ENCODE peak calls at places on chromosomes 5 and 9, in eight cellular contexts. X is NCI-H1436 treated with DMSO at 0.1 percent for 48 hours; A is H54; P is RWPE1; O is activated CD4-positive, alpha-beta T cell treated with anti-CD3 and anti-CD28 coated beads, Interleukin-2, amount 50 U/mL, for 24 hours; Y is upper lobe of right lung; N is NCI-H1930; D is gastrocnemius medialis. H is an unnamed sample.

GRCh38 chr5:169728-170094 is 21.6 kb upstream of the LRRC14B start:
- DNase-seq in O (no peak), X (no peak), Y (no peak), A (no peak), D (no peak), N (no peak), P (no peak), H (no peak)

GRCh38 chr9:108310202-108310601 is 545.6 kb downstream of the ACTL7B start:
- DNase-seq in O (no peak), A (no peak), N (no peak), Y (no peak), X (no peak), P (no peak), D (no peak), H (no peak)

GRCh38 chr5:94072116-94072515 is 330.7 kb upstream of the POU5F2 start:
- DNase-seq in O (no peak), X (no peak), Y (no peak), A (no peak), D (no peak), N (no peak), P (no peak), H (no peak)

GRCh38 chr9:3751125-3751758 is 225.4 kb upstream of the RFX3 start:
- DNase-seq in P (no peak), X (no peak), N (no peak), O (no peak), Y (no peak), D (no peak), A (no peak), H (peak)

GRCh38 chr5:26482817-26483375 is 555.5 kb downstream of the CDH9 start:
- DNase-seq in A (peak), X (no peak), O (no peak), P (peak), N (peak), D (no peak), Y (no peak), H (no peak)

GRCh38 chr9:134410835-134411217 is 84.6 kb downstream of the RXRA start:
- DNase-seq in D (no peak), A (no peak), Y (no peak), O (no peak), X (no peak), P (no peak), N (no peak), H (no peak)

GRCh38 chr5:137283801-137284200 is 215.3 kb downstream of the SPOCK1 start:
- DNase-seq in N (no peak), X (no peak), D (no peak), A (no peak), Y (no peak), O (no peak), P (no peak), H (no peak)

GRCh38 chr5:143148461-143149170 is 254.9 kb downstream of the NR3C1 start:
- DNase-seq in A (no peak), P (peak), Y (no peak), X (no peak), N (no peak), D (peak), O (no peak), H (peak)

GRCh38 chr5:72324186-72324825 is 4.1 kb downstream of the PTCD2 start:
- DNase-seq in D (no peak), A (peak), X (no peak), O (no peak), P (peak), Y (no peak), N (no peak), H (no peak)

GRCh38 chr5:74409166-74409706 is 231.3 kb downstream of the ENC1 start:
- DNase-seq in X (no peak), N (no peak), A (no peak), P (no peak), Y (no peak), O (no peak), D (peak), H (no peak)

GRCh38 chr5:131747180-131748105 is 49.4 kb downstream of the FNIP1 start:
- DNase-seq in O (no peak), N (no peak), P (no peak), A (no peak), D (no peak), Y (no peak), X (no peak), H (no peak)

GRCh38 chr5:43609752-43610151 is 6.8 kb downstream of the NNT start:
- DNase-seq in X (no peak), D (no peak), N (no peak), O (no peak), Y (no peak), A (no peak), P (no peak), H (no peak)

GRCh38 chr5:141369994-141370848 is at the start of gene PCDHGB3:
- DNase-seq in N (no peak), P (no peak), A (peak), Y (no peak), X (no peak), O (no peak), D (no peak), H (peak)

GRCh38 chr5:54758038-54758437 is 227.4 kb downstream of the ESM1 start:
- DNase-seq in X (no peak), P (no peak), Y (no peak), O (no peak), A (no peak), N (no peak), D (no peak), H (peak)

GRCh38 chr5:77003246-77003645 is 27.0 kb upstream of the AGGF1 start:
- DNase-seq in D (no peak), X (no peak), A (no peak), O (no peak), N (no peak), Y (no peak), P (no peak), H (no peak)

GRCh38 chr9:136696502-136696901 is 9.2 kb upstream of the AGPAT2 start:
- DNase-seq in O (no peak), Y (peak), X (no peak), N (no peak), D (no peak), P (no peak), A (no peak), H (no peak)

GRCh38 chr5:39476466-39477215 is 51.9 kb upstream of the DAB2 start:
- DNase-seq in D (no peak), O (no peak), N (no peak), A (no peak), Y (no peak), X (no peak), P (no peak), H (peak)

GRCh38 chr5:164119806-164120440 is 614.5 kb downstream of the MAT2B start:
- DNase-seq in A (no peak), N (no peak), D (no peak), O (no peak), X (peak), Y (no peak), P (peak), H (no peak)

GRCh38 chr5:170491479-170491878 is 12.3 kb upstream of the KCNIP1 start:
- DNase-seq in X (no peak), D (no peak), P (peak), Y (no peak), N (no peak), A (peak), O (no peak), H (peak)

GRCh38 chr5:39654715-39655114 is 229.9 kb upstream of the DAB2 start:
- DNase-seq in N (no peak), A (no peak), Y (no peak), X (no peak), O (no peak), P (no peak), D (no peak), H (no peak)

GRCh38 chr9:136720251-136720886 is 8.0 kb downstream of the DIPK1B start:
- DNase-seq in A (no peak), N (no peak), X (no peak), D (no peak), Y (no peak), P (no peak), O (no peak), H (no peak)

GRCh38 chr5:132388244-132389050 is 18.9 kb downstream of the SLC22A5 start:
- DNase-seq in D (no peak), N (no peak), P (no peak), A (no peak), O (no peak), X (no peak), Y (no peak), H (no peak)

GRCh38 chr9:136007906-136008692 is 46.9 kb upstream of the UBAC1 start:
- DNase-seq in O (no peak), D (no peak), A (peak), P (peak), N (no peak), Y (no peak), X (no peak), H (no peak)

GRCh38 chr9:8531831-8532230 is 732.3 kb upstream of the DMAC1 start:
- DNase-seq in N (no peak), P (no peak), A (no peak), Y (no peak), X (no peak), O (no peak), D (no peak), H (no peak)

GRCh38 chr9:72445291-72446000 is 76.0 kb upstream of the TMC1 start:
- DNase-seq in D (no peak), O (no peak), X (no peak), P (no peak), A (no peak), N (no peak), Y (no peak), H (no peak)

GRCh38 chr5:125317546-125317995 is 571.1 kb upstream of the ZNF608 start:
- DNase-seq in X (peak), Y (no peak), A (no peak), D (no peak), P (no peak), O (no peak), N (peak), H (no peak)

GRCh38 chr5:51082741-51083140 is 300.5 kb upstream of the ISL1 start:
- DNase-seq in A (no peak), Y (no peak), P (no peak), O (no peak), X (no peak), N (no peak), D (no peak), H (no peak)

GRCh38 chr9:110131499-110131898 is 76.5 kb downstream of the C9orf152 start:
- DNase-seq in N (no peak), X (no peak), Y (no peak), P (no peak), A (no peak), D (no peak), O (no peak), H (no peak)

GRCh38 chr9:89204811-89205210 is 26.2 kb upstream of the SHC3 start:
- DNase-seq in X (no peak), Y (no peak), P (no peak), N (no peak), D (no peak), A (no peak), O (no peak), H (no peak)

GRCh38 chr5:124642148-124642547 is 104.3 kb downstream of the ZNF608 start:
- DNase-seq in P (no peak), O (no peak), D (no peak), Y (no peak), A (no peak), N (no peak), X (no peak), H (no peak)

GRCh38 chr5:1555808-1556681 is 32.3 kb upstream of the LPCAT1 start:
- DNase-seq in X (no peak), O (no peak), N (no peak), D (no peak), Y (no peak), P (no peak), A (no peak), H (no peak)

GRCh38 chr5:115469904-115470516 is 74.6 kb downstream of the FEM1C start:
- DNase-seq in X (no peak), Y (no peak), D (no peak), N (no peak), P (no peak), O (no peak), A (no peak), H (no peak)

GRCh38 chr5:178116406-178116885 is 3.1 kb downstream of the N4BP3 start:
- DNase-seq in D (no peak), A (no peak), O (no peak), P (no peak), Y (no peak), N (no peak), X (no peak), H (no peak)

GRCh38 chr9:32265037-32265436 is 119.4 kb upstream of the ACO1 start:
- DNase-seq in P (no peak), A (no peak), O (no peak), X (no peak), N (no peak), Y (no peak), D (no peak), H (no peak)

H was measured in stromal cell of bone marrow.